ENCODE peak calls at places on chromosomes 4 and X, in four cellular contexts. One of them, this sample, is unnamed.

GRCh38 chr4:110087116-110087708 is 111.2 kb downstream of the ELOVL6 start:
- DNase-seq in A673: peak; percentile 94
- DNase-seq in GM23338: no peak
- DNase-seq in psoas muscle: no peak
- DNase-seq in this sample: no peak

GRCh38 chrX:87098477-87098876 is 419.1 kb upstream of the KLHL4 start:
- DNase-seq in A673: no peak
- DNase-seq in GM23338: no peak
- DNase-seq in psoas muscle: no peak
- DNase-seq in this sample: no peak

GRCh38 chr4:113398441-113399143 is 349.1 kb downstream of the ANK2 start:
- DNase-seq in A673: no peak
- DNase-seq in GM23338: no peak
- DNase-seq in psoas muscle: no peak
- DNase-seq in this sample: no peak

GRCh38 chr4:93605163-93605562 is 223.4 kb upstream of the ATOH1 start:
- DNase-seq in A673: no peak
- DNase-seq in GM23338: no peak
- DNase-seq in psoas muscle: no peak
- DNase-seq in this sample: no peak

GRCh38 chrX:113966791-113967190 is 617.1 kb upstream of the HTR2C start:
- DNase-seq in A673: no peak
- DNase-seq in GM23338: no peak
- DNase-seq in psoas muscle: no peak
- DNase-seq in this sample: no peak

GRCh38 chr4:22077571-22077970 is 129.0 kb upstream of the KCNIP4 start:
- DNase-seq in A673: no peak
- DNase-seq in GM23338: no peak
- DNase-seq in psoas muscle: no peak
- DNase-seq in this sample: no peak

GRCh38 chr4:155522201-155522600 is 144.4 kb upstream of the GUCY1A1 start:
- DNase-seq in A673: no peak
- DNase-seq in GM23338: no peak
- DNase-seq in psoas muscle: no peak
- DNase-seq in this sample: no peak

GRCh38 chr4:147968641-147969040 is 236.8 kb downstream of the ARHGAP10 start:
- DNase-seq in A673: no peak
- DNase-seq in GM23338: no peak
- DNase-seq in psoas muscle: no peak
- DNase-seq in this sample: no peak

GRCh38 chr4:34293459-34293858 is 1950.9 kb downstream of the ARAP2 start:
- DNase-seq in A673: no peak
- DNase-seq in GM23338: no peak
- DNase-seq in psoas muscle: no peak
- DNase-seq in this sample: no peak

GRCh38 chr4:8205749-8206611 is 6.9 kb downstream of the SH3TC1 start:
- DNase-seq in A673: no peak
- DNase-seq in GM23338: no peak
- DNase-seq in psoas muscle: no peak
- DNase-seq in this sample: no peak

GRCh38 chr4:124386163-124386562 is 326.4 kb downstream of the ANKRD50 start:
- DNase-seq in A673: no peak
- DNase-seq in GM23338: no peak
- DNase-seq in psoas muscle: no peak
- DNase-seq in this sample: no peak

GRCh38 chrX:31993635-31994034 is 921.8 kb upstream of the FTHL17 start:
- DNase-seq in A673: no peak
- DNase-seq in GM23338: no peak
- DNase-seq in psoas muscle: no peak
- DNase-seq in this sample: no peak

GRCh38 chr4:62709618-62710252 is 1509.6 kb downstream of the ADGRL3 start:
- DNase-seq in A673: peak; percentile 15
- DNase-seq in GM23338: peak; percentile 67
- DNase-seq in psoas muscle: no peak
- DNase-seq in this sample: no peak

GRCh38 chrX:103431316-103431715 is 55.0 kb downstream of the BEX3 start:
- DNase-seq in A673: no peak
- DNase-seq in GM23338: no peak
- DNase-seq in psoas muscle: no peak
- DNase-seq in this sample: no peak

GRCh38 chr4:133839326-133839725 is 362.3 kb downstream of the PABPC4L start:
- DNase-seq in A673: peak; percentile 27
- DNase-seq in GM23338: peak; percentile 31
- DNase-seq in psoas muscle: no peak
- DNase-seq in this sample: no peak

GRCh38 chrX:19699151-19699550 is 183.8 kb upstream of the MAP3K15 start:
- DNase-seq in A673: no peak
- DNase-seq in GM23338: no peak
- DNase-seq in psoas muscle: no peak
- DNase-seq in this sample: no peak
- H3K4me1 ChIP-seq in A673: no peaks in the 10 kb centered on the region
- H3K4me1 ChIP-seq in GM23338: peaks cover 9% of the 10 kb centered on the region
- H3K4me1 ChIP-seq in psoas muscle: no peaks in the 10 kb centered on the region
- H3K4me1 ChIP-seq in this sample: no peaks in the 10 kb centered on the region

GRCh38 chr4:29079260-29079659 is 1640.9 kb upstream of the PCDH7 start:
- DNase-seq in A673: no peak
- DNase-seq in GM23338: no peak
- DNase-seq in psoas muscle: no peak
- DNase-seq in this sample: no peak
- TF ChIP-seq CTCF in A673: no peak
- TF ChIP-seq CTCF in GM23338: peak; percentile 50
- TF ChIP-seq CTCF in psoas muscle: no peak
- TF ChIP-seq CTCF in this sample: no peak

GRCh38 chrX:10350991-10351390 is 194.2 kb downstream of the CLCN4 start:
- DNase-seq in A673: no peak
- DNase-seq in GM23338: no peak
- DNase-seq in psoas muscle: no peak
- DNase-seq in this sample: no peak

GRCh38 chrX:10352536-10352935 is 195.8 kb downstream of the CLCN4 start:
- DNase-seq in A673: no peak
- DNase-seq in GM23338: no peak
- DNase-seq in psoas muscle: no peak
- DNase-seq in this sample: no peak

GRCh38 chrX:10360121-10360520 is 203.3 kb downstream of the CLCN4 start:
- DNase-seq in A673: no peak
- DNase-seq in GM23338: no peak
- DNase-seq in psoas muscle: peak; percentile 18
- DNase-seq in this sample: no peak

GRCh38 chrX:10356979-10357378 is 200.2 kb downstream of the CLCN4 start:
- DNase-seq in A673: no peak
- DNase-seq in GM23338: no peak
- DNase-seq in psoas muscle: no peak
- DNase-seq in this sample: no peak
- H3K27ac ChIP-seq in A673: no peak overlapping the region
- H3K27ac ChIP-seq in GM23338: no peak overlapping the region
- H3K27ac ChIP-seq in psoas muscle: no peak overlapping the region
- H3K27ac ChIP-seq in this sample: no peak overlapping the region

DNA sequence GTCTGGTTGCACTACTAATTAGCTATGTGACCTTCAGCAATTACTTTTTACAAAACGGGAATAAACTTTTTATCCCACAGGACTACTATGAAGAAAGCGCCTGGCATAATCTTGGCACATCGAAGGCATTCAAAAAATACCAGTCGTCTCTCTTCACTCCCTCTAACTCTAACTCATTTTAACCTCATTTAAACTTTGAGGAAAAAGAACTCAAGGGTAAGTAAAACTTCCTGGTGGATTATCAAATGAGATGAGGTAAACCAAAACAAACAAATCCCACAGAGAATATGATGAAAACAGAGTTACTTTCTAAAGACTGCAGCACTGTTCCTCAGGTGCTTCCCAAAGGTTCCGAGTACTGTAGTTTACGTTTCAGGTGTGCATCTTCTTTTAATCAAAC is 66.9 kb downstream of the SH3RF1 start:
- DNase-seq in A673: no peak
- DNase-seq in GM23338: no peak
- DNase-seq in psoas muscle: no peak
- DNase-seq in this sample: no peak
- H3K4me1 ChIP-seq in A673: peaks cover 41% of the 10 kb centered on the region
- H3K4me1 ChIP-seq in GM23338: peaks cover 15% of the 10 kb centered on the region
- H3K4me1 ChIP-seq in psoas muscle: peaks cover 37% of the 10 kb centered on the region
- H3K4me1 ChIP-seq in this sample: peaks cover 13% of the 10 kb centered on the region

GRCh38 chr4:102586644-102587021 is 85.5 kb downstream of the NFKB1 start:
- DNase-seq in A673: no peak
- DNase-seq in GM23338: no peak
- DNase-seq in psoas muscle: no peak
- DNase-seq in this sample: no peak

GRCh38 chr4:102586002-102586643 is 85.0 kb downstream of the NFKB1 start:
- DNase-seq in A673: no peak
- DNase-seq in GM23338: no peak
- DNase-seq in psoas muscle: no peak
- DNase-seq in this sample: no peak

GRCh38 chr4:102580463-102580842 is 79.3 kb downstream of the NFKB1 start:
- DNase-seq in A673: no peak
- DNase-seq in GM23338: no peak
- DNase-seq in psoas muscle: no peak
- DNase-seq in this sample: no peak

GRCh38 chr4:102589743-102590142 is 88.6 kb downstream of the NFKB1 start:
- DNase-seq in A673: no peak
- DNase-seq in GM23338: no peak
- DNase-seq in psoas muscle: no peak
- DNase-seq in this sample: no peak

DNA sequence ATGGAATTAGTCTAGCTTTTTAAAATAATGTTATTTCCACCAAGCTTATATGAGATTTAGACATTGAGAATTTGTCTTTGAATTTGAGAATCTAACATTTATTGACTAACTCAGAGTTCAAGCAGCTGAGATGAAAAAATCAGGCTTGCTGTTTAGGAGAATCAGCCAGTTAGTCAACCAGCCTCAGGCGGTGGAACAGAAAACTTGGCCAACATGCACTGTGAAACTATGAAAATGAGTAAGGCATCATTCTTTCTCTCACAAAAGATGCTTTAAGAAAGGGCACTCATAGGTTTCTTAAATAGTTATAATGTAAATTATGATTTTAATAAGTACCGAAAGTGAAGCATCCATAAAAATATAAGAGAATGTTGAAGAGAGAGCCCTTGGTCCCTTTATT is 84.2 kb downstream of the NFKB1 start:
- DNase-seq in A673: no peak
- DNase-seq in GM23338: no peak
- DNase-seq in psoas muscle: no peak
- DNase-seq in this sample: no peak
- TF ChIP-seq CTCF in A673: no peak
- TF ChIP-seq CTCF in GM23338: no peak
- TF ChIP-seq CTCF in psoas muscle: no peak
- TF ChIP-seq CTCF in this sample: no peak

GRCh38 chrX:48475295-48475694 is 704 bp upstream of the FTSJ1 start:
- DNase-seq in A673: no peak
- DNase-seq in GM23338: no peak
- DNase-seq in psoas muscle: no peak
- DNase-seq in this sample: no peak
- H3K27ac ChIP-seq in A673: peak overlapping the region; percentile 83
- H3K27ac ChIP-seq in GM23338: no peak overlapping the region
- H3K27ac ChIP-seq in psoas muscle: peak overlapping the region; percentile 72
- H3K27ac ChIP-seq in this sample: peak overlapping the region; percentile 63

DNA sequence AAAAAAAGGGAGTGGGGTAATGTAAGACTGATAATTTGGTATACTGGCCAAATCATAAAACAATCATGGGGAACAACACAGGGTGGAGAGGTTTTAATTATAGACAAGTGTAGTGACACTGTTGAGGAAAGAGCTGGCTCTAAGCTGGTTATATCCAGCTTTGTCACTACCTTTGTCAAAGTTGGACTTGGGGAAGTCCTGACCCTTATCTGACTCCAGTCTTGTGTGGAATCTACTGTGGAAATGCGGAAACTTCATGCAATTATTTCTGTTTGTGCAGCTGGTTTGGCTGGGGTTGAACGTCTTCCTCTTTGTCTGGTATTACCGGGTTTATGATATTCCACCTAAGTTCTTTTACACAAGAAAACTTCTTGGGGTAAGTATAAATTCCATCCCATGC is 1.9 kb downstream of the CYBB start:
- DNase-seq in A673: no peak
- DNase-seq in GM23338: no peak
- DNase-seq in psoas muscle: no peak
- DNase-seq in this sample: no peak
- H3K4me1 ChIP-seq in A673: no peaks in the 10 kb centered on the region
- H3K4me1 ChIP-seq in GM23338: no peaks in the 10 kb centered on the region
- H3K4me1 ChIP-seq in psoas muscle: no peaks in the 10 kb centered on the region
- H3K4me1 ChIP-seq in this sample: no peaks in the 10 kb centered on the region

GRCh38 chr4:172202480-172203076 is 389.4 kb downstream of the GALNTL6 start:
- DNase-seq in A673: peak; percentile 39
- DNase-seq in GM23338: peak; percentile 67
- DNase-seq in psoas muscle: no peak
- DNase-seq in this sample: no peak
- TF ChIP-seq CTCF in A673: peak; percentile 76
- TF ChIP-seq CTCF in GM23338: peak; percentile 85
- TF ChIP-seq CTCF in psoas muscle: peak; percentile 22
- TF ChIP-seq CTCF in this sample: peak; percentile 26

GRCh38 chrX:9467751-9468150 is 2.9 kb downstream of the TBL1X start:
- DNase-seq in A673: no peak
- DNase-seq in GM23338: no peak
- DNase-seq in psoas muscle: no peak
- DNase-seq in this sample: no peak
- H3K27ac ChIP-seq in A673: no peak overlapping the region
- H3K27ac ChIP-seq in GM23338: no peak overlapping the region
- H3K27ac ChIP-seq in psoas muscle: no peak overlapping the region
- H3K27ac ChIP-seq in this sample: no peak overlapping the region

DNA sequence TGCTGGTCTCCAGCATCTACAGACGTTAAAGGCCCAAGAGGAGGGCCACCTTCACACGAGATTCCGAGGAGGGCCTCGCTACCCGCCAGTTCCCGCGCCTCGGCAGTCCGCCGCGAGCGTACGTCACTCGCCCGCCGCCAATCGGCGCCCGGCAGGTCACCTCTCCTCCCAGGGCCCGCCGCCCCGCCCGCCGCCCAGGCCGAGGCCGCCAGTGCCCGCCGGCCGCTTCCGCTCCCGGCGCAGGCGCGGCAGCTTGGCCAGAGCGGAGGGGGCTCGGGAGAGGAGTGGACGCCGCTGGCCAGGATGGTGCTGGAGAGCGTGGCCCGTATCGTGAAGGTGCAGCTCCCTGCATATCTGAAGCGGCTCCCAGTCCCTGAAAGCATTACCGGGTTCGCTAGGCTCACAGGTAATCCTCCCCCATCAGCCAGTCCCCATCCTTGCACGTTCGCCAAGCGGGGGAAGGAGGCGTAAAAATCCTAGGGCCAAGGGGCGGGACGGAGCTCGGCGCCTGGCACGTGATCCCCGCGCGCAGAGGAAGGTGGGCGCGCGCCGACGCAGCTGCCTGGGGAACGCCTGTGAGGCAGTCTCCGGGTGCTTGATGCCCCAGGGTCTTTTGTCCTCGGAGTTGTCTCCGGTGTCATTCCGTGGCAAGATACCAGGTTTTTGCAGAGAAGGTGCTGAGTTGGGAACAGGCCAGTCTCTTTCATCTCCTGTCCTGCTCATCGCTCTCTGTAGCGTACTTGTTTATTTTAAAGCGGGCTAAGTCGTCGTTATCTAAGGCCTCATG is at the start of gene CISD2:
- DNase-seq in A673: peak; percentile 96
- DNase-seq in GM23338: peak; percentile 95
- DNase-seq in psoas muscle: peak; percentile 92
- DNase-seq in this sample: peak; percentile 96
- H3K4me1 ChIP-seq in A673: peaks cover 20% of the 10 kb centered on the region
- H3K4me1 ChIP-seq in GM23338: peaks cover 24% of the 10 kb centered on the region
- H3K4me1 ChIP-seq in psoas muscle: peaks cover 20% of the 10 kb centered on the region
- H3K4me1 ChIP-seq in this sample: peaks cover 10% of the 10 kb centered on the region

This sample was measured in right lobe of liver.